ENCODE peak calls at places on chromosome 15, in seven cellular contexts. One of them, this sample, is unnamed.

GRCh38 chr15:55742927-55743614 is at the start of gene PRTG:
- DNase-seq in neural progenitor cell: peak; percentile 97
- DNase-seq in heart left ventricle: peak; percentile 74
- DNase-seq in SJSA1: peak; percentile 77
- DNase-seq in fibroblast of lung: peak; percentile 87
- DNase-seq in stomach: peak; percentile 65
- DNase-seq in hepatocyte: peak; percentile 84
- DNase-seq in this sample: peak; percentile 95

GRCh38 chr15:97993310-97993738 is 32.8 kb downstream of the ARRDC4 start:
- DNase-seq in stomach: no peak
- DNase-seq in neural progenitor cell: no peak
- DNase-seq in hepatocyte: peak; percentile 35
- DNase-seq in fibroblast of lung: no peak
- DNase-seq in heart left ventricle: no peak
- DNase-seq in SJSA1: no peak
- DNase-seq in this sample: no peak

GRCh38 chr15:63292771-63293170 is 15.4 kb downstream of the APH1B start:
- DNase-seq in heart left ventricle: no peak
- DNase-seq in SJSA1: no peak
- DNase-seq in neural progenitor cell: no peak
- DNase-seq in fibroblast of lung: no peak
- DNase-seq in stomach: no peak
- DNase-seq in hepatocyte: no peak
- DNase-seq in this sample: no peak

GRCh38 chr15:80584561-80584964 is 110.5 kb upstream of the ABHD17C start:
- DNase-seq in SJSA1: no peak
- DNase-seq in heart left ventricle: no peak
- DNase-seq in hepatocyte: no peak
- DNase-seq in fibroblast of lung: no peak
- DNase-seq in stomach: peak; percentile 31
- DNase-seq in neural progenitor cell: peak; percentile 14
- DNase-seq in this sample: no peak

GRCh38 chr15:80242132-80242769 is 9.8 kb downstream of the CTXND1 start:
- DNase-seq in fibroblast of lung: peak; percentile 18
- DNase-seq in hepatocyte: peak; percentile 38
- DNase-seq in stomach: no peak
- DNase-seq in heart left ventricle: peak; percentile 40
- DNase-seq in neural progenitor cell: peak; percentile 60
- DNase-seq in SJSA1: no peak
- DNase-seq in this sample: peak; percentile 65

GRCh38 chr15:77402740-77403379 is 17.0 kb downstream of the PEAK1 start:
- DNase-seq in SJSA1: no peak
- DNase-seq in hepatocyte: no peak
- DNase-seq in heart left ventricle: no peak
- DNase-seq in fibroblast of lung: peak; percentile 89
- DNase-seq in stomach: no peak
- DNase-seq in neural progenitor cell: no peak
- DNase-seq in this sample: no peak

GRCh38 chr15:38041576-38041975 is 107.1 kb downstream of the TMCO5A start:
- DNase-seq in hepatocyte: peak; percentile 46
- DNase-seq in fibroblast of lung: peak; percentile 34
- DNase-seq in SJSA1: no peak
- DNase-seq in heart left ventricle: no peak
- DNase-seq in stomach: no peak
- DNase-seq in neural progenitor cell: no peak
- DNase-seq in this sample: no peak

GRCh38 chr15:77714023-77714422 is 81.3 kb upstream of the LINGO1 start:
- DNase-seq in heart left ventricle: no peak
- DNase-seq in stomach: no peak
- DNase-seq in SJSA1: no peak
- DNase-seq in hepatocyte: no peak
- DNase-seq in fibroblast of lung: no peak
- DNase-seq in neural progenitor cell: no peak
- DNase-seq in this sample: no peak

GRCh38 chr15:98942966-98943584 is 64.5 kb downstream of the PGPEP1L start:
- DNase-seq in fibroblast of lung: no peak
- DNase-seq in heart left ventricle: no peak
- DNase-seq in neural progenitor cell: no peak
- DNase-seq in hepatocyte: no peak
- DNase-seq in stomach: no peak
- DNase-seq in SJSA1: no peak
- DNase-seq in this sample: no peak

GRCh38 chr15:101191242-101191641 is 60.6 kb downstream of the CHSY1 start:
- DNase-seq in neural progenitor cell: no peak
- DNase-seq in hepatocyte: no peak
- DNase-seq in SJSA1: no peak
- DNase-seq in stomach: no peak
- DNase-seq in fibroblast of lung: no peak
- DNase-seq in heart left ventricle: no peak
- DNase-seq in this sample: no peak

GRCh38 chr15:81270781-81271491 is 53.0 kb downstream of the STARD5 start:
- DNase-seq in neural progenitor cell: peak; percentile 88
- DNase-seq in hepatocyte: no peak
- DNase-seq in stomach: no peak
- DNase-seq in SJSA1: no peak
- DNase-seq in fibroblast of lung: no peak
- DNase-seq in heart left ventricle: no peak
- DNase-seq in this sample: no peak

GRCh38 chr15:80776420-80777045 is 2.6 kb upstream of the CEMIP start:
- DNase-seq in fibroblast of lung: peak; percentile 79
- DNase-seq in stomach: peak; percentile 83
- DNase-seq in neural progenitor cell: peak; percentile 88
- DNase-seq in SJSA1: peak; percentile 72
- DNase-seq in heart left ventricle: peak; percentile 77
- DNase-seq in hepatocyte: peak; percentile 90
- DNase-seq in this sample: peak; percentile 87

GRCh38 chr15:79172032-79172481 is 81.5 kb upstream of the RASGRF1 start:
- DNase-seq in hepatocyte: no peak
- DNase-seq in stomach: no peak
- DNase-seq in heart left ventricle: no peak
- DNase-seq in fibroblast of lung: no peak
- DNase-seq in SJSA1: peak; percentile 25
- DNase-seq in neural progenitor cell: peak; percentile 36
- DNase-seq in this sample: no peak

GRCh38 chr15:49239105-49239504 is 69.1 kb downstream of the GALK2 start:
- DNase-seq in neural progenitor cell: no peak
- DNase-seq in heart left ventricle: no peak
- DNase-seq in fibroblast of lung: no peak
- DNase-seq in stomach: no peak
- DNase-seq in hepatocyte: no peak
- DNase-seq in SJSA1: no peak
- DNase-seq in this sample: no peak

GRCh38 chr15:76994001-76994400 is 925 bp upstream of the PSTPIP1 start:
- DNase-seq in hepatocyte: no peak
- DNase-seq in stomach: peak; percentile 44
- DNase-seq in neural progenitor cell: no peak
- DNase-seq in SJSA1: no peak
- DNase-seq in fibroblast of lung: no peak
- DNase-seq in heart left ventricle: peak; percentile 65
- DNase-seq in this sample: no peak

GRCh38 chr15:32861741-32862140 is 143.9 kb downstream of the GREM1 start:
- DNase-seq in fibroblast of lung: peak; percentile 86
- DNase-seq in heart left ventricle: no peak
- DNase-seq in SJSA1: peak; percentile 83
- DNase-seq in hepatocyte: peak; percentile 28
- DNase-seq in neural progenitor cell: peak; percentile 60
- DNase-seq in stomach: no peak
- DNase-seq in this sample: no peak

GRCh38 chr15:96324900-96325299 is 5.6 kb upstream of the NR2F2 start:
- DNase-seq in hepatocyte: no peak
- DNase-seq in SJSA1: no peak
- DNase-seq in neural progenitor cell: no peak
- DNase-seq in heart left ventricle: no peak
- DNase-seq in stomach: no peak
- DNase-seq in fibroblast of lung: peak; percentile 54
- DNase-seq in this sample: no peak

GRCh38 chr15:65032823-65033537 is 3.5 kb upstream of the MTFMT start:
- DNase-seq in fibroblast of lung: peak; percentile 71
- DNase-seq in neural progenitor cell: peak; percentile 92
- DNase-seq in stomach: peak; percentile 68
- DNase-seq in heart left ventricle: peak; percentile 72
- DNase-seq in SJSA1: peak; percentile 92
- DNase-seq in hepatocyte: peak; percentile 88
- DNase-seq in this sample: peak; percentile 85

GRCh38 chr15:89187301-89187700 is 34.1 kb downstream of the RLBP1 start:
- DNase-seq in heart left ventricle: no peak
- DNase-seq in neural progenitor cell: no peak
- DNase-seq in SJSA1: no peak
- DNase-seq in fibroblast of lung: no peak
- DNase-seq in hepatocyte: no peak
- DNase-seq in stomach: no peak
- DNase-seq in this sample: no peak

GRCh38 chr15:31364301-31365031 is 37.8 kb downstream of the KLF13 start:
- DNase-seq in heart left ventricle: peak; percentile 60
- DNase-seq in fibroblast of lung: no peak
- DNase-seq in SJSA1: no peak
- DNase-seq in neural progenitor cell: peak; percentile 4
- DNase-seq in stomach: no peak
- DNase-seq in hepatocyte: no peak
- DNase-seq in this sample: no peak

GRCh38 chr15:41011055-41011815 is 58.0 kb downstream of the CHAC1 start:
- DNase-seq in fibroblast of lung: no peak
- DNase-seq in heart left ventricle: no peak
- DNase-seq in hepatocyte: no peak
- DNase-seq in stomach: no peak
- DNase-seq in SJSA1: no peak
- DNase-seq in neural progenitor cell: no peak
- DNase-seq in this sample: no peak

GRCh38 chr15:74375303-74375693 is 7.9 kb upstream of the CYP11A1 start:
- DNase-seq in SJSA1: peak; percentile 79
- DNase-seq in fibroblast of lung: peak; percentile 81
- DNase-seq in hepatocyte: peak; percentile 89
- DNase-seq in stomach: peak; percentile 89
- DNase-seq in neural progenitor cell: peak; percentile 86
- DNase-seq in heart left ventricle: peak; percentile 85
- DNase-seq in this sample: peak; percentile 86

GRCh38 chr15:51938286-51938685 is 33.3 kb downstream of the LEO1 start:
- DNase-seq in fibroblast of lung: no peak
- DNase-seq in SJSA1: no peak
- DNase-seq in neural progenitor cell: no peak
- DNase-seq in stomach: no peak
- DNase-seq in heart left ventricle: no peak
- DNase-seq in hepatocyte: no peak
- DNase-seq in this sample: no peak

GRCh38 chr15:67835349-67836133 is 4.3 kb downstream of the RNU6-1 start:
- DNase-seq in neural progenitor cell: peak; percentile 72
- DNase-seq in heart left ventricle: no peak
- DNase-seq in stomach: no peak
- DNase-seq in fibroblast of lung: no peak
- DNase-seq in hepatocyte: no peak
- DNase-seq in SJSA1: no peak
- DNase-seq in this sample: no peak
- H3K4me3 ChIP-seq in neural progenitor cell: peak overlapping the region; percentile 56
- H3K4me3 ChIP-seq in heart left ventricle: peak overlapping the region; percentile 28
- H3K4me3 ChIP-seq in stomach: peak overlapping the region; percentile 51
- H3K4me3 ChIP-seq in fibroblast of lung: peak overlapping the region; percentile 50
- H3K4me3 ChIP-seq in hepatocyte: peak overlapping the region; percentile 7
- H3K4me3 ChIP-seq in SJSA1: no peak overlapping the region
- H3K4me3 ChIP-seq in this sample: peak overlapping the region; percentile 12

GRCh38 chr15:45389351-45389750 is 11.0 kb upstream of the GATM start:
- DNase-seq in SJSA1: no peak
- DNase-seq in fibroblast of lung: no peak
- DNase-seq in hepatocyte: no peak
- DNase-seq in stomach: no peak
- DNase-seq in neural progenitor cell: no peak
- DNase-seq in heart left ventricle: no peak
- DNase-seq in this sample: no peak
- H3K4me1 ChIP-seq in SJSA1: no peaks in the 10 kb centered on the region
- H3K4me1 ChIP-seq in fibroblast of lung: no peaks in the 10 kb centered on the region
- H3K4me1 ChIP-seq in hepatocyte: peaks cover 21% of the 10 kb centered on the region
- H3K4me1 ChIP-seq in stomach: peaks cover 19% of the 10 kb centered on the region
- H3K4me1 ChIP-seq in neural progenitor cell: no peaks in the 10 kb centered on the region
- H3K4me1 ChIP-seq in heart left ventricle: peaks cover 25% of the 10 kb centered on the region
- H3K4me1 ChIP-seq in this sample: peaks cover 28% of the 10 kb centered on the region

GRCh38 chr15:90201944-90202375 is 830 bp downstream of the SEMA4B start:
- DNase-seq in neural progenitor cell: peak; percentile 55
- DNase-seq in heart left ventricle: no peak
- DNase-seq in stomach: no peak
- DNase-seq in fibroblast of lung: no peak
- DNase-seq in SJSA1: no peak
- DNase-seq in hepatocyte: no peak
- DNase-seq in this sample: no peak

GRCh38 chr15:90202929-90203328 is 1.8 kb downstream of the SEMA4B start:
- DNase-seq in fibroblast of lung: no peak
- DNase-seq in SJSA1: no peak
- DNase-seq in heart left ventricle: no peak
- DNase-seq in neural progenitor cell: no peak
- DNase-seq in stomach: no peak
- DNase-seq in hepatocyte: no peak
- DNase-seq in this sample: no peak

GRCh38 chr15:90205050-90205848 is 4.1 kb downstream of the SEMA4B start:
- DNase-seq in stomach: no peak
- DNase-seq in fibroblast of lung: no peak
- DNase-seq in hepatocyte: no peak
- DNase-seq in heart left ventricle: no peak
- DNase-seq in neural progenitor cell: no peak
- DNase-seq in SJSA1: no peak
- DNase-seq in this sample: no peak

GRCh38 chr15:90203473-90203872 is 2.3 kb downstream of the SEMA4B start:
- DNase-seq in fibroblast of lung: no peak
- DNase-seq in neural progenitor cell: no peak
- DNase-seq in stomach: no peak
- DNase-seq in heart left ventricle: no peak
- DNase-seq in SJSA1: no peak
- DNase-seq in hepatocyte: no peak
- DNase-seq in this sample: no peak

GRCh38 chr15:90203922-90204321 is 2.8 kb downstream of the SEMA4B start:
- DNase-seq in hepatocyte: no peak
- DNase-seq in stomach: no peak
- DNase-seq in neural progenitor cell: no peak
- DNase-seq in heart left ventricle: no peak
- DNase-seq in fibroblast of lung: no peak
- DNase-seq in SJSA1: peak; percentile 62
- DNase-seq in this sample: no peak
- H3K27ac ChIP-seq in hepatocyte: no peak overlapping the region
- H3K27ac ChIP-seq in stomach: no peak overlapping the region
- H3K27ac ChIP-seq in neural progenitor cell: no peak overlapping the region
- H3K27ac ChIP-seq in heart left ventricle: no peak overlapping the region
- H3K27ac ChIP-seq in fibroblast of lung: no peak overlapping the region
- H3K27ac ChIP-seq in SJSA1: no peak overlapping the region
- H3K27ac ChIP-seq in this sample: no peak overlapping the region

DNA sequence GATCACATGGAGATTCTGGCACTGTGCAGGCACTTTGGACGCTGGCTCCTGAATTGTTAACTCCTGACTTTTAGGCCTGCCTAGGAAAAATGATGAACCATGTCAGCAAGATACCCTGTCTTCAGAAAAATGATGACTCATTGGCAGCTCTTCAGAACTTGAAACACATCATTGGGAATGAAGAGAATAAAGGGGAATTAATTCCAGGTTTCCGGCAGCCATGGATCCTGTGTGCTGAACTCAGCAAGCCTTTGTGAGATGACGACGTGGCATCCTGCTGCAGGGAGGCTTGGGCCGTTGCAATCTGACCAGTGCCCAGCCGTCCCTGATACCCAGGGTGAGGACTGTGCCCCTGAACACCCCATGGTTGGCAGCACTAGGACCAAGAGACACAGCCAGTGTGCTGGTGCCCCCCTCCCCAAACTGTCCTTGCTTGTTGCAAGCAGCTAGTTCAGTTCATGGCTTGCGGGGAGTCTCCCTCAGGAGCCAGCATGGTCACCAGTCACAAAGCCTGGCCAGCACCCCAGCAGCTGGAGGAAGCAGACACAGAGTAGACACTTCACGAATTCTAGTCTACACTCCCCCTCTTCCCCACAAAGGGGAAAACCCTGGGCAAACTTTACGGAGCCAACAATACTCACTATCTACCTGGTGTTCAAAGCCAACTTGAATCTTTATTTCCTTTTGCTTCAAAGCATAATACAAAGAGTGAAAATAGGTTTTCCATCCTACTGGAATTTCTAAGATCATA is 7.8 kb upstream of the LIPC start:
- DNase-seq in fibroblast of lung: no peak
- DNase-seq in SJSA1: no peak
- DNase-seq in neural progenitor cell: no peak
- DNase-seq in heart left ventricle: no peak
- DNase-seq in stomach: no peak
- DNase-seq in hepatocyte: no peak
- DNase-seq in this sample: no peak
- H3K4me3 ChIP-seq in fibroblast of lung: no peak overlapping the region
- H3K4me3 ChIP-seq in SJSA1: no peak overlapping the region
- H3K4me3 ChIP-seq in neural progenitor cell: no peak overlapping the region
- H3K4me3 ChIP-seq in heart left ventricle: no peak overlapping the region
- H3K4me3 ChIP-seq in stomach: no peak overlapping the region
- H3K4me3 ChIP-seq in hepatocyte: no peak overlapping the region
- H3K4me3 ChIP-seq in this sample: no peak overlapping the region

This sample was measured in cardiac muscle cell.